ENCODE peak calls at places on chromosomes 16 and 17, in nine cellular contexts. C is EL, B is AG10803, S is AG08395, E is substantia nigra, Z is left kidney, D is pancreas, G is A549, Y is immature natural killer cell. U is an unnamed sample.

GRCh38 chr16:61862221-61862620 is 174.0 kb downstream of the CDH8 start:
- DNase-seq in C (no peak), Z (no peak), Y (no peak), D (no peak), E (peak), G (no peak), B (no peak), S (no peak), U (no peak)

GRCh38 chr17:61338000-61338864 is 61.4 kb upstream of the TBX2 start:
- DNase-seq in D (no peak), G (peak), C (peak), Y (no peak), Z (no peak), E (no peak), S (peak), B (peak), U (peak)

GRCh38 chr17:75875182-75875939 is 3.0 kb downstream of the TRIM47 start:
- DNase-seq in B (no peak), G (no peak), Z (no peak), D (no peak), E (no peak), Y (no peak), S (no peak), C (no peak), U (no peak)

GRCh38 chr17:70563301-70563820 is 394.0 kb downstream of the KCNJ2 start:
- DNase-seq in G (no peak), Y (no peak), E (no peak), Z (no peak), S (no peak), B (peak), C (peak), D (no peak), U (no peak)

GRCh38 chr17:57517216-57517518 is 227.9 kb downstream of the CCDC182 start:
- DNase-seq in Z (no peak), E (no peak), B (no peak), D (no peak), Y (no peak), G (no peak), C (no peak), S (no peak), U (no peak)

GRCh38 chr16:11582157-11582814 is 4.4 kb downstream of the LITAF start:
- DNase-seq in S (no peak), Z (no peak), B (no peak), E (no peak), D (no peak), Y (no peak), C (no peak), G (no peak), U (no peak)

GRCh38 chr16:85306071-85306792 is 194.0 kb upstream of the CIBAR2 start:
- DNase-seq in S (peak), Z (peak), D (peak), E (no peak), Y (peak), C (peak), G (no peak), B (peak), U (peak)

GRCh38 chr17:75152523-75152922 is 1.8 kb downstream of the JPT1 start:
- DNase-seq in G (no peak), E (no peak), B (no peak), C (no peak), D (no peak), S (no peak), Z (no peak), Y (no peak), U (no peak)

U was measured in H54.